ENCODE peak calls at places on chromosomes 3 and 15, in ten cellular contexts. One of them, this sample, is unnamed.

GRCh38 chr3:73365756-73366397 is 258.9 kb downstream of the PDZRN3 start:
- DNase-seq in activated effector memory CD4-positive, alpha-beta T cell treated with anti-CD3 and anti-CD28 coated beads, Interleukin-2, amount 50 U/mL, for 16 hours: no peak
- DNase-seq in NCI-H82: no peak
- DNase-seq in amygdala: peak
- DNase-seq in substantia nigra: peak
- DNase-seq in fibroblast of the conjunctiva: peak
- DNase-seq in left colon: peak
- DNase-seq in T-cell: no peak
- DNase-seq in AG04449: no peak
- DNase-seq in stimulated activated CD4-positive, alpha-beta T cell treated with anti-CD3 and anti-CD28 coated beads, Interleukin-12 subunit alpha, Interleukin-12 subunit beta, amount 100 ng/mL, for 4 hours: no peak
- DNase-seq in this sample: peak

GRCh38 chr3:8183627-8184026 is 318.0 kb upstream of the LMCD1 start:
- DNase-seq in T-cell: no peak
- DNase-seq in left colon: no peak
- DNase-seq in amygdala: no peak
- DNase-seq in stimulated activated CD4-positive, alpha-beta T cell treated with anti-CD3 and anti-CD28 coated beads, Interleukin-12 subunit alpha, Interleukin-12 subunit beta, amount 100 ng/mL, for 4 hours: no peak
- DNase-seq in fibroblast of the conjunctiva: no peak
- DNase-seq in substantia nigra: no peak
- DNase-seq in activated effector memory CD4-positive, alpha-beta T cell treated with anti-CD3 and anti-CD28 coated beads, Interleukin-2, amount 50 U/mL, for 16 hours: no peak
- DNase-seq in AG04449: no peak
- DNase-seq in NCI-H82: no peak
- DNase-seq in this sample: no peak

GRCh38 chr3:33360136-33360825 is 79.9 kb downstream of the UBP1 start:
- DNase-seq in activated effector memory CD4-positive, alpha-beta T cell treated with anti-CD3 and anti-CD28 coated beads, Interleukin-2, amount 50 U/mL, for 16 hours: no peak
- DNase-seq in amygdala: no peak
- DNase-seq in substantia nigra: no peak
- DNase-seq in NCI-H82: no peak
- DNase-seq in left colon: no peak
- DNase-seq in fibroblast of the conjunctiva: peak
- DNase-seq in T-cell: no peak
- DNase-seq in AG04449: peak
- DNase-seq in stimulated activated CD4-positive, alpha-beta T cell treated with anti-CD3 and anti-CD28 coated beads, Interleukin-12 subunit alpha, Interleukin-12 subunit beta, amount 100 ng/mL, for 4 hours: no peak
- DNase-seq in this sample: no peak

GRCh38 chr3:197404754-197405153 is 106.3 kb upstream of the DLG1 start:
- DNase-seq in substantia nigra: no peak
- DNase-seq in NCI-H82: no peak
- DNase-seq in left colon: no peak
- DNase-seq in T-cell: no peak
- DNase-seq in AG04449: no peak
- DNase-seq in activated effector memory CD4-positive, alpha-beta T cell treated with anti-CD3 and anti-CD28 coated beads, Interleukin-2, amount 50 U/mL, for 16 hours: no peak
- DNase-seq in fibroblast of the conjunctiva: no peak
- DNase-seq in amygdala: no peak
- DNase-seq in stimulated activated CD4-positive, alpha-beta T cell treated with anti-CD3 and anti-CD28 coated beads, Interleukin-12 subunit alpha, Interleukin-12 subunit beta, amount 100 ng/mL, for 4 hours: no peak
- DNase-seq in this sample: no peak

GRCh38 chr3:120196333-120196732 is 88.7 kb downstream of the GPR156 start:
- DNase-seq in NCI-H82: no peak
- DNase-seq in activated effector memory CD4-positive, alpha-beta T cell treated with anti-CD3 and anti-CD28 coated beads, Interleukin-2, amount 50 U/mL, for 16 hours: no peak
- DNase-seq in amygdala: no peak
- DNase-seq in AG04449: no peak
- DNase-seq in stimulated activated CD4-positive, alpha-beta T cell treated with anti-CD3 and anti-CD28 coated beads, Interleukin-12 subunit alpha, Interleukin-12 subunit beta, amount 100 ng/mL, for 4 hours: no peak
- DNase-seq in substantia nigra: no peak
- DNase-seq in left colon: no peak
- DNase-seq in fibroblast of the conjunctiva: no peak
- DNase-seq in T-cell: no peak
- DNase-seq in this sample: no peak

GRCh38 chr3:73623316-73623715 is 1.4 kb downstream of the PDZRN3 start:
- DNase-seq in activated effector memory CD4-positive, alpha-beta T cell treated with anti-CD3 and anti-CD28 coated beads, Interleukin-2, amount 50 U/mL, for 16 hours: no peak
- DNase-seq in AG04449: no peak
- DNase-seq in left colon: no peak
- DNase-seq in T-cell: no peak
- DNase-seq in stimulated activated CD4-positive, alpha-beta T cell treated with anti-CD3 and anti-CD28 coated beads, Interleukin-12 subunit alpha, Interleukin-12 subunit beta, amount 100 ng/mL, for 4 hours: no peak
- DNase-seq in fibroblast of the conjunctiva: no peak
- DNase-seq in amygdala: no peak
- DNase-seq in substantia nigra: no peak
- DNase-seq in NCI-H82: peak
- DNase-seq in this sample: no peak

GRCh38 chr3:87702600-87702999 is 356.2 kb downstream of the CGGBP1 start:
- DNase-seq in AG04449: no peak
- DNase-seq in left colon: no peak
- DNase-seq in fibroblast of the conjunctiva: no peak
- DNase-seq in NCI-H82: no peak
- DNase-seq in substantia nigra: no peak
- DNase-seq in stimulated activated CD4-positive, alpha-beta T cell treated with anti-CD3 and anti-CD28 coated beads, Interleukin-12 subunit alpha, Interleukin-12 subunit beta, amount 100 ng/mL, for 4 hours: no peak
- DNase-seq in amygdala: no peak
- DNase-seq in T-cell: no peak
- DNase-seq in activated effector memory CD4-positive, alpha-beta T cell treated with anti-CD3 and anti-CD28 coated beads, Interleukin-2, amount 50 U/mL, for 16 hours: no peak
- DNase-seq in this sample: no peak

GRCh38 chr3:175107231-175107630 is 248.1 kb downstream of the NAALADL2 start:
- DNase-seq in amygdala: no peak
- DNase-seq in substantia nigra: no peak
- DNase-seq in activated effector memory CD4-positive, alpha-beta T cell treated with anti-CD3 and anti-CD28 coated beads, Interleukin-2, amount 50 U/mL, for 16 hours: no peak
- DNase-seq in fibroblast of the conjunctiva: no peak
- DNase-seq in AG04449: no peak
- DNase-seq in NCI-H82: peak
- DNase-seq in stimulated activated CD4-positive, alpha-beta T cell treated with anti-CD3 and anti-CD28 coated beads, Interleukin-12 subunit alpha, Interleukin-12 subunit beta, amount 100 ng/mL, for 4 hours: no peak
- DNase-seq in T-cell: no peak
- DNase-seq in left colon: no peak
- DNase-seq in this sample: peak

GRCh38 chr3:152235709-152236298 is 32.9 kb upstream of the MBNL1 start:
- DNase-seq in NCI-H82: peak
- DNase-seq in activated effector memory CD4-positive, alpha-beta T cell treated with anti-CD3 and anti-CD28 coated beads, Interleukin-2, amount 50 U/mL, for 16 hours: no peak
- DNase-seq in AG04449: no peak
- DNase-seq in amygdala: no peak
- DNase-seq in stimulated activated CD4-positive, alpha-beta T cell treated with anti-CD3 and anti-CD28 coated beads, Interleukin-12 subunit alpha, Interleukin-12 subunit beta, amount 100 ng/mL, for 4 hours: no peak
- DNase-seq in T-cell: no peak
- DNase-seq in substantia nigra: no peak
- DNase-seq in fibroblast of the conjunctiva: no peak
- DNase-seq in left colon: no peak
- DNase-seq in this sample: no peak

GRCh38 chr3:139935071-139935865 is at the start of gene CLSTN2:
- DNase-seq in left colon: peak
- DNase-seq in amygdala: peak
- DNase-seq in NCI-H82: peak
- DNase-seq in activated effector memory CD4-positive, alpha-beta T cell treated with anti-CD3 and anti-CD28 coated beads, Interleukin-2, amount 50 U/mL, for 16 hours: no peak
- DNase-seq in substantia nigra: peak
- DNase-seq in fibroblast of the conjunctiva: no peak
- DNase-seq in AG04449: no peak
- DNase-seq in stimulated activated CD4-positive, alpha-beta T cell treated with anti-CD3 and anti-CD28 coated beads, Interleukin-12 subunit alpha, Interleukin-12 subunit beta, amount 100 ng/mL, for 4 hours: no peak
- DNase-seq in T-cell: no peak
- DNase-seq in this sample: peak

GRCh38 chr3:42500909-42501308 is 1.5 kb upstream of the VIPR1 start:
- DNase-seq in NCI-H82: no peak
- DNase-seq in fibroblast of the conjunctiva: no peak
- DNase-seq in left colon: no peak
- DNase-seq in stimulated activated CD4-positive, alpha-beta T cell treated with anti-CD3 and anti-CD28 coated beads, Interleukin-12 subunit alpha, Interleukin-12 subunit beta, amount 100 ng/mL, for 4 hours: no peak
- DNase-seq in amygdala: no peak
- DNase-seq in activated effector memory CD4-positive, alpha-beta T cell treated with anti-CD3 and anti-CD28 coated beads, Interleukin-2, amount 50 U/mL, for 16 hours: peak
- DNase-seq in AG04449: no peak
- DNase-seq in substantia nigra: no peak
- DNase-seq in T-cell: no peak
- DNase-seq in this sample: no peak

GRCh38 chr15:88932271-88932874 is 19.2 kb upstream of the MFGE8 start:
- DNase-seq in stimulated activated CD4-positive, alpha-beta T cell treated with anti-CD3 and anti-CD28 coated beads, Interleukin-12 subunit alpha, Interleukin-12 subunit beta, amount 100 ng/mL, for 4 hours: no peak
- DNase-seq in amygdala: peak
- DNase-seq in left colon: no peak
- DNase-seq in fibroblast of the conjunctiva: no peak
- DNase-seq in AG04449: no peak
- DNase-seq in activated effector memory CD4-positive, alpha-beta T cell treated with anti-CD3 and anti-CD28 coated beads, Interleukin-2, amount 50 U/mL, for 16 hours: no peak
- DNase-seq in NCI-H82: no peak
- DNase-seq in substantia nigra: peak
- DNase-seq in T-cell: no peak
- DNase-seq in this sample: no peak

GRCh38 chr3:141812091-141812490 is 48.9 kb downstream of the GRK7 start:
- DNase-seq in NCI-H82: no peak
- DNase-seq in AG04449: no peak
- DNase-seq in stimulated activated CD4-positive, alpha-beta T cell treated with anti-CD3 and anti-CD28 coated beads, Interleukin-12 subunit alpha, Interleukin-12 subunit beta, amount 100 ng/mL, for 4 hours: no peak
- DNase-seq in T-cell: no peak
- DNase-seq in substantia nigra: no peak
- DNase-seq in amygdala: no peak
- DNase-seq in activated effector memory CD4-positive, alpha-beta T cell treated with anti-CD3 and anti-CD28 coated beads, Interleukin-2, amount 50 U/mL, for 16 hours: no peak
- DNase-seq in fibroblast of the conjunctiva: no peak
- DNase-seq in left colon: no peak
- DNase-seq in this sample: no peak

GRCh38 chr3:98540346-98540745 is 8.6 kb downstream of the GPR15 start:
- DNase-seq in substantia nigra: no peak
- DNase-seq in activated effector memory CD4-positive, alpha-beta T cell treated with anti-CD3 and anti-CD28 coated beads, Interleukin-2, amount 50 U/mL, for 16 hours: no peak
- DNase-seq in left colon: no peak
- DNase-seq in NCI-H82: no peak
- DNase-seq in amygdala: no peak
- DNase-seq in fibroblast of the conjunctiva: no peak
- DNase-seq in T-cell: no peak
- DNase-seq in stimulated activated CD4-positive, alpha-beta T cell treated with anti-CD3 and anti-CD28 coated beads, Interleukin-12 subunit alpha, Interleukin-12 subunit beta, amount 100 ng/mL, for 4 hours: no peak
- DNase-seq in AG04449: no peak
- DNase-seq in this sample: no peak

GRCh38 chr3:128404276-128405062 is 62.2 kb downstream of the DNAJB8 start:
- DNase-seq in left colon: no peak
- DNase-seq in NCI-H82: peak
- DNase-seq in amygdala: no peak
- DNase-seq in activated effector memory CD4-positive, alpha-beta T cell treated with anti-CD3 and anti-CD28 coated beads, Interleukin-2, amount 50 U/mL, for 16 hours: no peak
- DNase-seq in substantia nigra: no peak
- DNase-seq in fibroblast of the conjunctiva: no peak
- DNase-seq in AG04449: no peak
- DNase-seq in T-cell: no peak
- DNase-seq in stimulated activated CD4-positive, alpha-beta T cell treated with anti-CD3 and anti-CD28 coated beads, Interleukin-12 subunit alpha, Interleukin-12 subunit beta, amount 100 ng/mL, for 4 hours: no peak
- DNase-seq in this sample: peak

GRCh38 chr3:30399394-30400181 is 206.8 kb upstream of the TGFBR2 start:
- DNase-seq in AG04449: no peak
- DNase-seq in amygdala: no peak
- DNase-seq in substantia nigra: no peak
- DNase-seq in left colon: no peak
- DNase-seq in stimulated activated CD4-positive, alpha-beta T cell treated with anti-CD3 and anti-CD28 coated beads, Interleukin-12 subunit alpha, Interleukin-12 subunit beta, amount 100 ng/mL, for 4 hours: no peak
- DNase-seq in NCI-H82: no peak
- DNase-seq in T-cell: no peak
- DNase-seq in fibroblast of the conjunctiva: peak
- DNase-seq in activated effector memory CD4-positive, alpha-beta T cell treated with anti-CD3 and anti-CD28 coated beads, Interleukin-2, amount 50 U/mL, for 16 hours: no peak
- DNase-seq in this sample: no peak

GRCh38 chr3:51295625-51296024 is 89.5 kb upstream of the MANF start:
- DNase-seq in fibroblast of the conjunctiva: no peak
- DNase-seq in AG04449: no peak
- DNase-seq in left colon: no peak
- DNase-seq in stimulated activated CD4-positive, alpha-beta T cell treated with anti-CD3 and anti-CD28 coated beads, Interleukin-12 subunit alpha, Interleukin-12 subunit beta, amount 100 ng/mL, for 4 hours: no peak
- DNase-seq in substantia nigra: no peak
- DNase-seq in activated effector memory CD4-positive, alpha-beta T cell treated with anti-CD3 and anti-CD28 coated beads, Interleukin-2, amount 50 U/mL, for 16 hours: no peak
- DNase-seq in amygdala: no peak
- DNase-seq in NCI-H82: no peak
- DNase-seq in T-cell: no peak
- DNase-seq in this sample: no peak

GRCh38 chr3:107928084-107928445 is 162.8 kb downstream of the CD47 start:
- DNase-seq in NCI-H82: peak
- DNase-seq in stimulated activated CD4-positive, alpha-beta T cell treated with anti-CD3 and anti-CD28 coated beads, Interleukin-12 subunit alpha, Interleukin-12 subunit beta, amount 100 ng/mL, for 4 hours: no peak
- DNase-seq in fibroblast of the conjunctiva: no peak
- DNase-seq in T-cell: no peak
- DNase-seq in left colon: no peak
- DNase-seq in amygdala: peak
- DNase-seq in AG04449: no peak
- DNase-seq in activated effector memory CD4-positive, alpha-beta T cell treated with anti-CD3 and anti-CD28 coated beads, Interleukin-2, amount 50 U/mL, for 16 hours: no peak
- DNase-seq in substantia nigra: no peak
- DNase-seq in this sample: peak

GRCh38 chr3:157098121-157098822 is 61.7 kb downstream of the CCNL1 start:
- DNase-seq in NCI-H82: no peak
- DNase-seq in substantia nigra: no peak
- DNase-seq in amygdala: no peak
- DNase-seq in activated effector memory CD4-positive, alpha-beta T cell treated with anti-CD3 and anti-CD28 coated beads, Interleukin-2, amount 50 U/mL, for 16 hours: no peak
- DNase-seq in T-cell: no peak
- DNase-seq in left colon: no peak
- DNase-seq in stimulated activated CD4-positive, alpha-beta T cell treated with anti-CD3 and anti-CD28 coated beads, Interleukin-12 subunit alpha, Interleukin-12 subunit beta, amount 100 ng/mL, for 4 hours: no peak
- DNase-seq in AG04449: no peak
- DNase-seq in fibroblast of the conjunctiva: no peak
- DNase-seq in this sample: no peak

GRCh38 chr3:11178421-11178820 is 24.1 kb downstream of the HRH1 start:
- DNase-seq in AG04449: no peak
- DNase-seq in amygdala: no peak
- DNase-seq in T-cell: no peak
- DNase-seq in NCI-H82: no peak
- DNase-seq in stimulated activated CD4-positive, alpha-beta T cell treated with anti-CD3 and anti-CD28 coated beads, Interleukin-12 subunit alpha, Interleukin-12 subunit beta, amount 100 ng/mL, for 4 hours: no peak
- DNase-seq in left colon: no peak
- DNase-seq in substantia nigra: no peak
- DNase-seq in fibroblast of the conjunctiva: no peak
- DNase-seq in activated effector memory CD4-positive, alpha-beta T cell treated with anti-CD3 and anti-CD28 coated beads, Interleukin-2, amount 50 U/mL, for 16 hours: no peak
- DNase-seq in this sample: no peak

GRCh38 chr3:105365536-105366301 is 990 bp upstream of the ALCAM start:
- DNase-seq in AG04449: no peak
- DNase-seq in fibroblast of the conjunctiva: peak
- DNase-seq in NCI-H82: peak
- DNase-seq in amygdala: peak
- DNase-seq in activated effector memory CD4-positive, alpha-beta T cell treated with anti-CD3 and anti-CD28 coated beads, Interleukin-2, amount 50 U/mL, for 16 hours: no peak
- DNase-seq in stimulated activated CD4-positive, alpha-beta T cell treated with anti-CD3 and anti-CD28 coated beads, Interleukin-12 subunit alpha, Interleukin-12 subunit beta, amount 100 ng/mL, for 4 hours: no peak
- DNase-seq in left colon: peak
- DNase-seq in T-cell: no peak
- DNase-seq in substantia nigra: no peak
- DNase-seq in this sample: peak

GRCh38 chr3:134312072-134312872 is 61.6 kb upstream of the RYK start:
- DNase-seq in NCI-H82: no peak
- DNase-seq in substantia nigra: no peak
- DNase-seq in AG04449: no peak
- DNase-seq in left colon: no peak
- DNase-seq in fibroblast of the conjunctiva: no peak
- DNase-seq in stimulated activated CD4-positive, alpha-beta T cell treated with anti-CD3 and anti-CD28 coated beads, Interleukin-12 subunit alpha, Interleukin-12 subunit beta, amount 100 ng/mL, for 4 hours: no peak
- DNase-seq in activated effector memory CD4-positive, alpha-beta T cell treated with anti-CD3 and anti-CD28 coated beads, Interleukin-2, amount 50 U/mL, for 16 hours: no peak
- DNase-seq in T-cell: no peak
- DNase-seq in amygdala: no peak
- DNase-seq in this sample: peak

GRCh38 chr15:93072440-93073394 is 16.3 kb downstream of the RGMA start:
- DNase-seq in T-cell: no peak
- DNase-seq in amygdala: peak
- DNase-seq in AG04449: no peak
- DNase-seq in fibroblast of the conjunctiva: peak
- DNase-seq in NCI-H82: peak
- DNase-seq in left colon: peak
- DNase-seq in substantia nigra: peak
- DNase-seq in stimulated activated CD4-positive, alpha-beta T cell treated with anti-CD3 and anti-CD28 coated beads, Interleukin-12 subunit alpha, Interleukin-12 subunit beta, amount 100 ng/mL, for 4 hours: no peak
- DNase-seq in activated effector memory CD4-positive, alpha-beta T cell treated with anti-CD3 and anti-CD28 coated beads, Interleukin-2, amount 50 U/mL, for 16 hours: no peak
- DNase-seq in this sample: peak

GRCh38 chr3:184415229-184415517 is 35.3 kb downstream of the CHRD start:
- DNase-seq in fibroblast of the conjunctiva: no peak
- DNase-seq in amygdala: no peak
- DNase-seq in substantia nigra: no peak
- DNase-seq in activated effector memory CD4-positive, alpha-beta T cell treated with anti-CD3 and anti-CD28 coated beads, Interleukin-2, amount 50 U/mL, for 16 hours: no peak
- DNase-seq in left colon: no peak
- DNase-seq in AG04449: no peak
- DNase-seq in T-cell: no peak
- DNase-seq in stimulated activated CD4-positive, alpha-beta T cell treated with anti-CD3 and anti-CD28 coated beads, Interleukin-12 subunit alpha, Interleukin-12 subunit beta, amount 100 ng/mL, for 4 hours: no peak
- DNase-seq in NCI-H82: no peak
- DNase-seq in this sample: no peak

GRCh38 chr3:39067286-39067685 is 15.5 kb downstream of the WDR48 start:
- DNase-seq in amygdala: no peak
- DNase-seq in left colon: no peak
- DNase-seq in AG04449: no peak
- DNase-seq in fibroblast of the conjunctiva: no peak
- DNase-seq in activated effector memory CD4-positive, alpha-beta T cell treated with anti-CD3 and anti-CD28 coated beads, Interleukin-2, amount 50 U/mL, for 16 hours: no peak
- DNase-seq in substantia nigra: no peak
- DNase-seq in T-cell: no peak
- DNase-seq in stimulated activated CD4-positive, alpha-beta T cell treated with anti-CD3 and anti-CD28 coated beads, Interleukin-12 subunit alpha, Interleukin-12 subunit beta, amount 100 ng/mL, for 4 hours: no peak
- DNase-seq in NCI-H82: no peak
- DNase-seq in this sample: no peak

GRCh38 chr3:105957722-105958121 is 88.9 kb upstream of the CBLB start:
- DNase-seq in T-cell: no peak
- DNase-seq in amygdala: no peak
- DNase-seq in left colon: no peak
- DNase-seq in NCI-H82: no peak
- DNase-seq in AG04449: peak
- DNase-seq in substantia nigra: no peak
- DNase-seq in stimulated activated CD4-positive, alpha-beta T cell treated with anti-CD3 and anti-CD28 coated beads, Interleukin-12 subunit alpha, Interleukin-12 subunit beta, amount 100 ng/mL, for 4 hours: no peak
- DNase-seq in fibroblast of the conjunctiva: no peak
- DNase-seq in activated effector memory CD4-positive, alpha-beta T cell treated with anti-CD3 and anti-CD28 coated beads, Interleukin-2, amount 50 U/mL, for 16 hours: no peak
- DNase-seq in this sample: no peak

GRCh38 chr3:181700168-181701087 is 11.3 kb upstream of the SOX2 start:
- DNase-seq in amygdala: peak
- DNase-seq in stimulated activated CD4-positive, alpha-beta T cell treated with anti-CD3 and anti-CD28 coated beads, Interleukin-12 subunit alpha, Interleukin-12 subunit beta, amount 100 ng/mL, for 4 hours: no peak
- DNase-seq in left colon: no peak
- DNase-seq in AG04449: no peak
- DNase-seq in substantia nigra: peak
- DNase-seq in activated effector memory CD4-positive, alpha-beta T cell treated with anti-CD3 and anti-CD28 coated beads, Interleukin-2, amount 50 U/mL, for 16 hours: peak
- DNase-seq in NCI-H82: peak
- DNase-seq in fibroblast of the conjunctiva: peak
- DNase-seq in T-cell: no peak
- DNase-seq in this sample: peak

GRCh38 chr3:25945836-25946235 is 155.9 kb downstream of the OXSM start:
- DNase-seq in amygdala: no peak
- DNase-seq in substantia nigra: no peak
- DNase-seq in T-cell: no peak
- DNase-seq in left colon: no peak
- DNase-seq in stimulated activated CD4-positive, alpha-beta T cell treated with anti-CD3 and anti-CD28 coated beads, Interleukin-12 subunit alpha, Interleukin-12 subunit beta, amount 100 ng/mL, for 4 hours: no peak
- DNase-seq in activated effector memory CD4-positive, alpha-beta T cell treated with anti-CD3 and anti-CD28 coated beads, Interleukin-2, amount 50 U/mL, for 16 hours: no peak
- DNase-seq in NCI-H82: no peak
- DNase-seq in fibroblast of the conjunctiva: no peak
- DNase-seq in AG04449: no peak
- DNase-seq in this sample: peak

This sample was measured in cerebellar cortex.